ENCODE peak calls at places on chromosomes 4 and X, in six cellular contexts. G, V, S, F, U and L are unnamed samples.

GRCh38 chrX:30637874-30638793 is 15.1 kb upstream of the GK start:
- DNase-seq in G (no peak), V (no peak), S (no peak), F (no peak), U (no peak), L (no peak)

GRCh38 chr4:82517043-82517442 is 44.7 kb downstream of the TMEM150C start:
- DNase-seq in G (no peak), V (no peak), S (no peak), F (no peak), U (no peak), L (peak; percentile 30)

GRCh38 chr4:88104902-88105610 is 53.4 kb downstream of the ABCG2 start:
- DNase-seq in G (no peak), V (peak; percentile 18), S (peak; percentile 34), F (no peak), U (no peak), L (no peak)

GRCh38 chrX:20742106-20742505 is 475.4 kb upstream of the RPS6KA3 start:
- DNase-seq in G (peak; percentile 17), V (no peak), S (no peak), F (no peak), U (no peak), L (no peak)

GRCh38 chrX:18793601-18794089 is 86.2 kb downstream of the PPEF1 start:
- DNase-seq in G (no peak), V (no peak), S (no peak), F (no peak), U (no peak), L (no peak)

GRCh38 chr4:19657856-19658255 is 593.8 kb upstream of the SLIT2 start:
- DNase-seq in G (no peak), V (no peak), S (no peak), F (no peak), U (no peak), L (no peak)

GRCh38 chr4:137823007-137823406 is 290.7 kb upstream of the PCDH18 start:
- DNase-seq in G (no peak), V (no peak), S (no peak), F (no peak), U (no peak), L (no peak)

GRCh38 chrX:35101901-35102300 is 159.3 kb downstream of the FAM47B start:
- DNase-seq in G (no peak), V (no peak), S (no peak), F (no peak), U (no peak), L (no peak)

GRCh38 chrX:152640039-152640818 is 2.5 kb downstream of the GABRQ start:
- DNase-seq in G (no peak), V (peak; percentile 22), S (no peak), F (no peak), U (no peak), L (no peak)

GRCh38 chr4:137968956-137969709 is 273.0 kb downstream of the SLC7A11 start:
- DNase-seq in G (no peak), V (no peak), S (no peak), F (no peak), U (no peak), L (no peak)

GRCh38 chrX:39850630-39851152 is 247.1 kb downstream of the BCOR start:
- DNase-seq in G (no peak), V (no peak), S (peak; percentile 29), F (peak; percentile 9), U (no peak), L (no peak)

GRCh38 chr4:41361831-41362646 is 105.3 kb downstream of the UCHL1 start:
- DNase-seq in G (no peak), V (peak; percentile 69), S (no peak), F (no peak), U (no peak), L (peak; percentile 35)

GRCh38 chr4:114598191-114599121 is at the start of gene UGT8:
- DNase-seq in G (peak; percentile 30), V (peak; percentile 92), S (no peak), F (no peak), U (no peak), L (peak; percentile 66)

GRCh38 chr4:6779667-6780565 is 2.6 kb upstream of the KIAA0232 start:
- DNase-seq in G (no peak), V (no peak), S (no peak), F (no peak), U (no peak), L (peak; percentile 45)

GRCh38 chr4:176726803-176727202 is 65.9 kb downstream of the VEGFC start:
- DNase-seq in G (no peak), V (no peak), S (peak; percentile 6), F (no peak), U (no peak), L (no peak)

GRCh38 chr4:153112071-153112460 is 92.2 kb upstream of the TRIM2 start:
- DNase-seq in G (no peak), V (no peak), S (no peak), F (no peak), U (no peak), L (no peak)

GRCh38 chr4:23750125-23750524 is 139.7 kb downstream of the PPARGC1A start:
- DNase-seq in G (no peak), V (no peak), S (no peak), F (no peak), U (no peak), L (no peak)

GRCh38 chrX:118682258-118683014 is 45.0 kb upstream of the IL13RA1 start:
- DNase-seq in G (no peak), V (no peak), S (no peak), F (no peak), U (no peak), L (peak; percentile 48)

GRCh38 chr4:133152801-133153526 is 3.9 kb downstream of the PCDH10 start:
- DNase-seq in G (no peak), V (no peak), S (peak; percentile 48), F (no peak), U (no peak), L (peak; percentile 19)

GRCh38 chrX:132270699-132271098 is 51.5 kb upstream of the RAP2C start:
- DNase-seq in G (peak; percentile 21), V (peak; percentile 24), S (no peak), F (no peak), U (no peak), L (peak; percentile 4)

GRCh38 chr4:104682311-104682710 is 187.6 kb upstream of the CXXC4 start:
- DNase-seq in G (no peak), V (no peak), S (no peak), F (no peak), U (no peak), L (no peak)